ENCODE peak calls at places on chromosomes 2 and 18, in four cellular contexts. E is H1, D is GM23248, L is GM23338. M is an unnamed sample. For H3K4me1, the result is how much of the 10 kb centered on the place peaks cover.

GRCh38 chr2:15471606-15472005 is 89.5 kb downstream of the NBAS start:
- DNase-seq in L (peak), D (no peak), E (no peak), M (peak)

GRCh38 chr2:232411901-232412629 is 5.4 kb downstream of the ALPG start:
- DNase-seq in D (no peak), L (no peak), E (no peak), M (peak)

GRCh38 chr2:134676960-134677359 is 41.8 kb downstream of the TMEM163 start:
- DNase-seq in L (no peak), E (no peak), D (no peak), M (no peak)

GRCh38 chr2:134122610-134123009 is 131.3 kb upstream of the MGAT5 start:
- DNase-seq in E (no peak), D (no peak), L (peak), M (no peak)

GRCh38 chr2:62587616-62588015 is 81.6 kb upstream of the TMEM17 start:
- DNase-seq in L (no peak), E (no peak), D (no peak), M (no peak)

GRCh38 chr2:28976584-28976983 is 4.5 kb upstream of the TOGARAM2 start:
- DNase-seq in L (no peak), D (peak), E (no peak), M (no peak)

GRCh38 chr2:36967236-36967876 is 1.0 kb upstream of the STRN start:
- DNase-seq in E (no peak), L (no peak), D (no peak), M (peak)

GRCh38 chr18:65526099-65526498 is 224.7 kb upstream of the CDH7 start:
- DNase-seq in E (no peak), D (no peak), L (no peak), M (no peak)

GRCh38 chr2:127105656-127106456 is 1.1 kb downstream of the BIN1 start:
- DNase-seq in D (peak), L (peak), E (no peak), M (no peak)
- H3K4me3 ChIP-seq in D (peak), L (peak), E (peak), M (no peak)

DNA sequence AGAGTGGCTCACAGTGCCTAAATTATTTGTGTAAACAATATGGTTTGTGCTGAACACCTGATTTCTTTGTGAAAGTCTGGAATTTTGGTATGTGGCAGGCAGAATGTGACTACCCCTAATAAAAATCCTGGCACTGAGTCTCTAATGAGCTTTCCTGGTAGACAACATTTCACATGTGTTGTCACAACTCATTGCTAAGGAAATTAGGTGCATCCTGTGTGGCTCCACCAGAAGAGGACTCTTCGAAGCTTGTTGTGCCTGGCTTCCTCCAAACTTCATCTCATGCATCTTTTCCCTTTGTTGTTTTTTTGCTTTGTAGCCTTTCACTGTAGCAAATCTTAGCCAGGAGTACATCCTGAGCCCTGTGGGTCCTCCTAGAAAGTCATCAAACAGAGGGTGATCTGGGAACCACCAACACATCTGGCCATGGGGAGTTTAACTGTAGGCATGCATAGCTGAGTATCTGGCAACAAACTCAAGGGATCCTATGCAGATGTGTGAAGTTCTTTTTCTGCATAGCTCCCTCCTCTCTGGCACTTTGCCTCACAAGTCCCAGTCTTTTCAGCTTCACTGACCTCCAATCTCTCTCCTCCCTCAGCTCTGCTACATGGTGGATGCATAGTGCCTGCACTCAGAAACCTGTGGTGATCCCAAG is 42.1 kb upstream of the SERTAD2 start:
- DNase-seq in E (no peak), D (peak), L (no peak), M (no peak)
- H3K4me1 ChIP-seq in E (under half), D (half or more), L (under half), M (half or more)

GRCh38 chr18:28078849-28079248 is 98.1 kb downstream of the CDH2 start:
- DNase-seq in L (no peak), E (no peak), D (peak), M (no peak)
- H3K4me2 ChIP-seq in L (no peak), E (no peak), D (no peak), M (no peak)

GRCh38 chr18:70329076-70329475 is 40.2 kb downstream of the SOCS6 start:
- DNase-seq in D (peak), E (no peak), L (no peak), M (no peak)
- H3K4me3 ChIP-seq in D (no peak), E (no peak), L (no peak), M (no peak)

GRCh38 chr2:42876280-42876840 is 84.0 kb upstream of the HAAO start:
- DNase-seq in D (no peak), L (no peak), E (no peak), M (no peak)

GRCh38 chr2:42872736-42873135 is 80.4 kb upstream of the HAAO start:
- DNase-seq in D (peak), L (no peak), E (no peak), M (no peak)

GRCh38 chr2:42877532-42877931 is 85.1 kb upstream of the HAAO start:
- DNase-seq in L (no peak), E (no peak), D (no peak), M (no peak)

GRCh38 chr2:42875880-42876279 is 83.5 kb upstream of the HAAO start:
- DNase-seq in D (no peak), L (no peak), E (no peak), M (no peak)

GRCh38 chr2:42874838-42875801 is 82.7 kb upstream of the HAAO start:
- DNase-seq in D (no peak), E (no peak), L (peak), M (no peak)
- H3K4me1 ChIP-seq in D (under half), E (under half), L (under half), M (under half)

DNA sequence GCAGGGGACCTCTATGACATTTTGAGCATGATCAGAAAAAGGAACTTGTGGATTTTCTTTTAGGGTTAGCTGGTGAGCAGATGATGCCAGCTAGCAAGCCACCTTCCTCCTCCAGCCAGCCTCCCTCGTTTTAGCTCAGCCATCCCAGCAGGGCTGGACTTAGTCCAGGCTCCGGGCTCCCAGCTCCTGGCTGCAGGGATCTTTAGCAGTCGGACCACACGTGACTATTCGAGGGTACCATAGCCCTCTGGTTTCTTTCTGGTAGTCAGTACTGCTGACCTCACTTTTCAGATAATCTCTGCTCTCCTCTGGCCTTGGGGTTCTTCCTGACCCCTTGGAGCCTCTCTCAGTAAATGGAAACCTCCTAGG is 31.8 kb downstream of the NCK2 start:
- DNase-seq in E (no peak), D (no peak), L (no peak), M (no peak)
- H3K4me2 ChIP-seq in E (no peak), D (no peak), L (no peak), M (no peak)

DNA sequence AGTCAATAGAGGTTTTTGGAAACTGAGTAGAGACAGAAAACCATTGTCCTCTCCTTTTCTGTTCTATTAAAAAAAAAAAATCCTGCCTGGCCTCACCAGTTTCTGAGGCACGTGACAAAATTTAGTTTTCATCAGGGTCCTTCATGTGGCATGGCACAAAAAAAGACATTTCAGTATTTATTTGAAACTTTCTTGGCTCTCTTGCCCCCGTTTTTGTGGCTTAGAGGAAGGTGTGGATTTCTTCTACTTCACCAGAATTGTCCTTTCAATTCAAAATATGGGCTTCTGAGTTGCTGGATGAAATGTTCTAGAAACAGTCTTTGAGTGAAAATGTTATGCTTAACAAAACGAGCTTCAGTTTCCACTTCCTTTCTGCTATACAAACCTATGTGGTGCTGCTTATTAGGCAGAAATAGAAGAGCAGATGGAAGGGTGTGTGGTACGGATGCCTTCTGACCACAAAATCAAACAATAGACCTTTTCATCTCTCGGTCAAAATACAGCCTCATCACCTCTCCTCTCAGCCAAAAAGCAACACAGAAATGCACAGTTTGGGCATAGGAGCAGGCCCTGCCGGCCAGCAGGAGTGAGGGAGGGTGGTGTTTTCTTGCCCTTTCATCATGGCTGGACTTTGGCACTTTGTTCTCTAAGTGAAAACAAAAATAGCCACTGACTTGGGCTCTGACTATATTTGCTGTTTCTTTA is 89.2 kb downstream of the SH3RF3 start:
- DNase-seq in E (no peak), D (no peak), L (no peak), M (no peak)
- H3K4me3 ChIP-seq in E (no peak), D (no peak), L (no peak), M (no peak)

DNA sequence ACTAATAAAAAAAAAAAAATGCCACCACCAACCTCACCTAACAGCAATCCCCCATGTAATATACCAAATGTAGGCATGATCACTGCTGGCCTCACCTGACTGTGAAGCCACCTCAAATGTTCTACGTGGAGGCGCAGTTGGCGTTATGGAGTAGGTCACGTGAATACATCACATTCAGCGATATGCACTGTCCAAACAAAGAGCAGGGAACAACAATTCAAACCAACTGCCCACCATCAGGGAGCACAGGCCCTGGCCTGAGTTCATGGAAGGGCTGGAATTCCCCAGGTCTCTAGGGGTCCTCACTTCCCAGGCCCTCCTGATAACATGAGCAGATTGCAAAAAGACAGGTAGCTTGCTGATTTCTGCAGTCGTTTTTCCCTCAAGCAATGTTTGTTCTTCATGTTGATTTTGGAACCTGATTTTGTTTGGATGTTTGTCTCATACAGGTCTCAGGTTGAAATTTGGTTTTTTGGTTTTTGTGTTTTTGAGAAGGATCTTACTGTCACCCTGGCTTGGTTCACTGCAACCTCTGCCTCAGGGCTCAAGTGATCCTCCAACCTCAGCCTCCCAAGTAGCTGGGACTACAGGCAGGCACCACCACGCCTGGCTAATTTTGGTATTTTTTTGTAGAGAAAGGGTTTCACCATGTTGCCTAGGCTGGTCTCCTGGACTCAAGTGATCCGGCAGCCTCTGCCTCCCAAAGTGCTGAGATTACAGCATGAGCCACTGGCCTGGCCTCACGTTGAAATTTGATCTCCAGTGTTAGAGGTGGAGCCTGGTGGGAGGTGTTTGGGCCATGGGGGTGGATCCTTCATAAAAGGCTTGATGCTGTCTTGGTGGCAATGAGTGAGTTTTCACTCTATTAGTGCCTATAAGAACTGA is 15.5 kb downstream of the TBC1D8 start:
- DNase-seq in L (peak), E (no peak), D (no peak), M (no peak)
- H3K4me1 ChIP-seq in L (under half), E (under half), D (under half), M (under half)

DNA sequence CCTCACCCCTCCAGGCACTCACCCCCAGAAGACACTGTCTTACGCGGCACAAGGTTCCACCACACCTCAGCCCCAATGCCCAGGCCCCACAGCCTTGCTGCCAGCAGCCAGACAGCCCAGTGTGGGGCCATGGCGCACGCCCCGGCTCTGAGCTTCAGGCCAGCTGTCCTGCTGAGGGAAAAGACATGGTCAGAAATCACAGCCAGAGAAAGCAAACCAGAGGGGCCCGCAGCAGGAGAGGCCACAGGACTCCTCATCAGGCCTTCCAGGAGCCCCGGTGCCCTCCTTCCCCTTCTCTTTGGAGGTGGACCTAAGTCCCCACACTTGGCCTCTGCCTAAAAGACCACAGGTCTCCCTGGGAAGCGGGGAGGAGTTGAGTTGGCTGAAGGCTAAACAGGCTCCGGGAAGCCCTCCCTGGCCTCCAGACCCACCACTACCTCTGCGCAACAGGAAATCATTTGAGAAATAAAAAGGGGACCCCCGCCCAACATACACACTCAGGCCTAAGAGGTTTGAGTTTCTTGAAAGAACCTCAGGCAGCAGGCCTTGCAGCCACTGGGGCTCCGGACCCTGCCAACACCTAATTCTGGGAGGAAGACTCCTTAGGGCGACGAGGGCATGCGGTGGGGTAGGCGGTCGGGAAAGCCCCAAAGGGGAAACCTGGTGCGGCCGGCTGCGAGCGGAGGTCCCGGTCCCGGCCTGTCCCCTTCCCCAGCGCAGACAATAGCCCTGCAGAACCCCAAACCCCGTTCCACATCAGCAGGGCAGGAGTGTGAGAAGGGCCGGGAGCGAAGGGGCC is 1.9 kb downstream of the SEMA4C start:
- DNase-seq in L (no peak), D (peak), E (no peak), M (peak)
- H3K4me2 ChIP-seq in L (peak), D (peak), E (peak), M (peak)

DNA sequence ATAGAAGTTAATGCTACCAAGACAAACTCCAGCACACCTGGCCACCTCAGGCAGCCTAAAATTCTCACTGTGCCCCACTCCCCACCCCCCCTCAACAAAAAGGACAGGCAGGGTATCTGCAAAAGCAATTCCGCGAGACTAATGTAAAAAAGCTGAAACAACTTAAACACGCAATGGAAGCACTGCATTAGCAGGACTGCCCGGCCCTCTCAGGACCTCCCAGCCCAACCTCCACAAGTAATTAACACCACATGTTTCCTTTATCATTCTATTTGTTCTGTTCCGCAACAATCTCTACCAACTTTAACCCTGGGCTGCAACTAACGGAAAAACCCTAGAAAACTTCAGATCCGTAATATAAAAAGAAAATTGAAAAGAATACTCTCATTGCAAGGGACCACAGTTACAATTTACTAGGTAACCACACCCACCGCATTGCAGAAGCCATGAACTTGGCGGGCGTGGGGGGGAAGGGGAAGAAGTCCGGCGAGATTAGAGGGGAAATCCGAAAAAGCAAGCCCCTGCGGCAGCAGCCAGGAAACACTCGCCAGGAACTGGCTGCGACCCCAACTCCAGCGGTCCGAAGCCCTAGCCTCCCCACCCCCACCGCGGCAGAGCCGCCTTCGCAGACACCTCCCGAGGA is 1.3 kb downstream of the EPB41L3 start:
- DNase-seq in E (no peak), L (peak), D (peak), M (no peak)
- H3K4me3 ChIP-seq in E (peak), L (peak), D (peak), M (no peak)

M was measured in Karpas-422.